ENCODE peak calls at places on chromosome 4, in four cellular contexts. T, Z, N and U are unnamed samples.

GRCh38 chr4:15018389-15018788 is 16.1 kb downstream of the CPEB2 start:
- DNase-seq in T (no peak), Z (no peak), N (no peak), U (no peak)

GRCh38 chr4:112348488-112349158 is 51.5 kb downstream of the ALPK1 start:
- DNase-seq in T (peak; percentile 30), Z (peak; percentile 95), N (peak; percentile 68), U (peak; percentile 68)

GRCh38 chr4:185640809-185641675 is 105.7 kb upstream of the PDLIM3 start:
- DNase-seq in T (peak; percentile 41), Z (peak; percentile 66), N (peak; percentile 54), U (peak; percentile 12)

GRCh38 chr4:155612074-155612473 is 54.6 kb upstream of the GUCY1A1 start:
- DNase-seq in T (no peak), Z (peak; percentile 77), N (no peak), U (no peak)

GRCh38 chr4:58113083-58113482 is 1002.9 kb upstream of the IGFBP7 start:
- DNase-seq in T (no peak), Z (no peak), N (no peak), U (no peak)

GRCh38 chr4:99645036-99645435 is 12.6 kb downstream of the C4orf54 start:
- DNase-seq in T (no peak), Z (no peak), N (no peak), U (no peak)

GRCh38 chr4:137823007-137823406 is 290.7 kb upstream of the PCDH18 start:
- DNase-seq in T (no peak), Z (peak; percentile 17), N (no peak), U (no peak)

GRCh38 chr4:71713611-71714203 is 70.2 kb downstream of the GC start:
- DNase-seq in T (peak; percentile 59), Z (peak; percentile 54), N (no peak), U (no peak)

GRCh38 chr4:77538144-77538543 is 67.5 kb upstream of the CXCL13 start:
- DNase-seq in T (no peak), Z (peak; percentile 74), N (peak; percentile 36), U (peak; percentile 4)

GRCh38 chr4:19187104-19187503 is 1064.6 kb upstream of the SLIT2 start:
- DNase-seq in T (no peak), Z (no peak), N (peak; percentile 71), U (peak; percentile 12)

GRCh38 chr4:152454398-152455011 is 81.4 kb downstream of the FBXW7 start:
- DNase-seq in T (no peak), Z (peak; percentile 35), N (no peak), U (no peak)

GRCh38 chr4:168241953-168242352 is 76.6 kb downstream of the DDX60 start:
- DNase-seq in T (no peak), Z (no peak), N (no peak), U (no peak)

GRCh38 chr4:102172341-102172740 is 172.9 kb downstream of the SLC39A8 start:
- DNase-seq in T (no peak), Z (no peak), N (no peak), U (no peak)

GRCh38 chr4:22897520-22898108 is 204.9 kb downstream of the GBA3 start:
- DNase-seq in T (no peak), Z (peak; percentile 29), N (no peak), U (no peak)

GRCh38 chr4:158560284-158560683 is 38.6 kb downstream of the RXFP1 start:
- DNase-seq in T (no peak), Z (no peak), N (no peak), U (no peak)

GRCh38 chr4:158873795-158874359 is 105.1 kb downstream of the FNIP2 start:
- DNase-seq in T (peak; percentile 68), Z (peak; percentile 89), N (peak; percentile 96), U (peak; percentile 56)

DNA sequence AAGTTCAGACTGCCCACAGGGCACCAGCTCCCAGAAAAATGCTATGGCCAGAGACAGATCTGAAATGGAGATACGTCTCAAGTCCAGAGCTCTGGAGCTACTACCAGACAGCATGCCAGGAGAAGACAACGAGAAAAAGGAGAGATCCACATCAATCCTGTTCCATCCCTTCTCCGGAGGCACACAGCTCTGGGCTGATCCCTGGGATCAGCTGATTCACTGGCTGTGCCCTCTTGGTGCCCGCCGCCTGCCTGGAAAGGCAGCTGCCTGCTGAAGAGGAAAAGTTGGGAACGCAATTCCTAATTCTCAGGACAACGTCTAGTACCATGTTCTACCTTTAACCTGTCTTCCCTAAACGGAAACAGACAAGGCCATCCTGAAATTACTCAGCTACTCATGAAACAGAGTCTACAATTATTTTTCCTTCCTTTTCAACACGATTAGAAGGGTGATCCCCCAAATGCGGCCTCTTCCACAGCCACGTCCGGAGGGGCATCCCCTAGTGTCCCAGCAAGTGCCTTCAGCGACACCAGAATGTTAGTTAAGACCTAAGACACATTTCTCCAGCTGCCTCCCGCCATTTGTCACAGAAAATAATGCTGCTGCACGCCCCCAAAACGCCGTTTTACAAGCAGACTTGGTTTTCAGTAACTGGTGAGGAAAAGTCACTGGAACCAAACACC is 2.4 kb downstream of the ZFYVE28 start:
- DNase-seq in T (no peak), Z (no peak), N (no peak), U (no peak)
- H3K4me3 ChIP-seq in T (no peak overlapping the region), Z (no peak overlapping the region), N (no peak overlapping the region), U (no peak overlapping the region)

GRCh38 chr4:139763205-139763604 is 97.6 kb downstream of the MGST2 start:
- DNase-seq in T (no peak), Z (no peak), N (no peak), U (no peak)
- H3K4me3 ChIP-seq in T (no peak overlapping the region), Z (no peak overlapping the region), N (no peak overlapping the region), U (no peak overlapping the region)

GRCh38 chr4:86893136-86893535 is 914 bp upstream of the C4orf36 start:
- DNase-seq in T (no peak), Z (peak; percentile 51), N (no peak), U (no peak)
- H3K4me3 ChIP-seq in T (no peak overlapping the region), Z (peak overlapping the region; percentile 65), N (no peak overlapping the region), U (no peak overlapping the region)

DNA sequence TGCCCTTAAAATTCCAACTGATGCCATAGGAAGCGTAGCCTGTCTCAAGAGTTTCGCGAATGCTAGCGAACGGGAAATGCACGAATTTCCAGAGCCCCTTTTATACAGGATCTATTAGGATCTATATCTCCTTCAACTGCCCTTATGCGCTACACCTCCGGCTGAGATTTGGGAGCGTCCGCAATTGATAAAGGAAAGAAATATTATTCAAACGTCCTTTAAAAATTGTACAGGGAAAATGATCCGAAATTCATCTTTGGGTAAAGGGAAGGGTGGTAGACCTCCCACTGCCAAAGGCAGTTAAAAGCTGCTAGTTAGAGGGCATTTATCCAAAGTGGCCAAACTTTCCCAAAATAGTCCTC is 609 bp downstream of the NR3C2 start:
- DNase-seq in T (no peak), Z (peak; percentile 22), N (no peak), U (no peak)
- H3K4me3 ChIP-seq in T (peak overlapping the region; percentile 74), Z (peak overlapping the region; percentile 57), N (peak overlapping the region; percentile 78), U (peak overlapping the region; percentile 67)

DNA sequence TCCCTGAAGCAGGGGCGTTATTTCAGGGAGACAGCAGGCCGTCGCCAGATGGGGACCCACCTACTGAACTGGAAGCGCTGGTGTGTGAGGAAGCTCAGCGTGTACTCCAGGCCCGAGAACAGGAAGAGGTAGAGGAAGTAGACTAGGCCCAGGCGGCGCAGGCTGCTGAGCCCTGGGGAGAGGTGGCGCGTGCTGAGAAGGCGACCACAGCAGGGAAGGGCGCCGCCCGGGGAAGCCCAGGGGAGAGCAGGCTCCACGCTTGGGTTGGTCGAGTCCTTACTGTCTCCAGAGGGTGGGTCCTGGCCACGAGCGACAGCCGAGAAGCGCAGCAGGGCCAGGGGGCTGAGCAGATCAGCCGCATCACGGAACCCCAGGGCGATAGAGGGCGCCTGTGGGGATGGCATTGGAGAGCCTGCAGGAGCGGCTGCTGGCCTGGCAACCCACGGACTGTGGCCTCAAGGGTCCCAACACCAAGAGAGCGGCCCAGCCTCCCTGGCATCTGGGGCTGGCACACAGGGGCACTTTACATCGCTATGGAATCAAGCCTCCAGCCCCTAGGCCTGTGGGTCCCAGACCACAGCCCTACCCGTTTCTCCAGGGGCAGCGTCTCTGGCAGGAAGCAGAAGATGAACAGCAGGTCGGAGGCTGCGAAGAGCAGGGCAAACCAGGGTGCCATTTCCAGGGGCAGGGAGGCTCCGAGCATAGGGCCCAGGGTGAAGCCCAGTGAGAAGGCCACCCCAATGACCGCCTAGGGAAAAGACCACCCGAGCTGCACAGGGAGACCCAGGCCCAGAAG is 31.2 kb downstream of the NOP14 start:
- DNase-seq in T (no peak), Z (no peak), N (no peak), U (no peak)
- H3K4me3 ChIP-seq in T (no peak overlapping the region), Z (no peak overlapping the region), N (no peak overlapping the region), U (no peak overlapping the region)

GRCh38 chr4:121824171-121824527 is 466 bp upstream of the CCNA2 start:
- DNase-seq in T (no peak), Z (no peak), N (no peak), U (no peak)
- H3K4me3 ChIP-seq in T (peak overlapping the region; percentile 61), Z (peak overlapping the region; percentile 86), N (peak overlapping the region; percentile 87), U (peak overlapping the region; percentile 85)

GRCh38 chr4:53354012-53354722 is 11.7 kb downstream of the SCFD2 start:
- DNase-seq in T (no peak), Z (no peak), N (no peak), U (no peak)
- H3K4me3 ChIP-seq in T (no peak overlapping the region), Z (no peak overlapping the region), N (no peak overlapping the region), U (no peak overlapping the region)